ENCODE peak calls at places on chromosomes 11 and 22, in five cellular contexts. Z, R, W, N and L are unnamed samples.

GRCh38 chr11:15743244-15743629 is 613.1 kb downstream of the SOX6 start:
- DNase-seq in Z (no peak), R (no peak), W (no peak), N (no peak), L (no peak)

GRCh38 chr11:95700471-95700817 is 89.1 kb downstream of the FAM76B start:
- DNase-seq in Z (no peak), R (no peak), W (no peak), N (no peak), L (no peak)

GRCh38 chr11:126348806-126349582 is 6.5 kb upstream of the ST3GAL4 start:
- DNase-seq in Z (no peak), R (peak; percentile 57), W (no peak), N (no peak), L (no peak)

GRCh38 chr11:131109256-131109655 is 193.0 kb upstream of the SNX19 start:
- DNase-seq in Z (no peak), R (no peak), W (no peak), N (peak; percentile 25), L (no peak)

GRCh38 chr11:33412231-33412630 is 155.1 kb downstream of the HIPK3 start:
- DNase-seq in Z (no peak), R (no peak), W (no peak), N (no peak), L (no peak)

GRCh38 chr22:24423519-24424000 is 3.8 kb upstream of the ADORA2A start:
- DNase-seq in Z (peak; percentile 21), R (no peak), W (peak; percentile 55), N (no peak), L (no peak)

GRCh38 chr11:117097567-117098268 is 510 bp downstream of the SIK3 start:
- DNase-seq in Z (no peak), R (peak; percentile 89), W (peak; percentile 19), N (no peak), L (peak; percentile 18)

GRCh38 chr11:95229199-95230053 is 1.6 kb downstream of the SESN3 start:
- DNase-seq in Z (no peak), R (no peak), W (no peak), N (no peak), L (peak; percentile 29)

GRCh38 chr11:45355706-45356041 is 69.5 kb upstream of the SYT13 start:
- DNase-seq in Z (no peak), R (no peak), W (no peak), N (no peak), L (no peak)

GRCh38 chr11:14308897-14309387 is 50.0 kb downstream of the RRAS2 start:
- DNase-seq in Z (no peak), R (no peak), W (no peak), N (no peak), L (no peak)
- H3K4me3 ChIP-seq in Z (no peak overlapping the region), R (no peak overlapping the region), W (no peak overlapping the region), N (no peak overlapping the region), L (no peak overlapping the region)

GRCh38 chr11:130000552-130001176 is 2.0 kb downstream of the PRDM10 start:
- DNase-seq in Z (no peak), R (no peak), W (no peak), N (no peak), L (no peak)
- H3K4me3 ChIP-seq in Z (peak overlapping the region; percentile 63), R (no peak overlapping the region), W (peak overlapping the region; percentile 91), N (peak overlapping the region; percentile 67), L (peak overlapping the region; percentile 77)

GRCh38 chr22:29308148-29308790 is 1.8 kb downstream of the GAS2L1 start:
- DNase-seq in Z (no peak), R (peak; percentile 76), W (no peak), N (no peak), L (no peak)

GRCh38 chr22:29307658-29308147 is 1.3 kb downstream of the GAS2L1 start:
- DNase-seq in Z (no peak), R (no peak), W (no peak), N (no peak), L (no peak)

GRCh38 chr22:29305836-29306174 is 645 bp upstream of the GAS2L1 start:
- DNase-seq in Z (no peak), R (no peak), W (no peak), N (no peak), L (no peak)

GRCh38 chr22:29306830-29307657 is 594 bp downstream of the GAS2L1 start:
- DNase-seq in Z (peak; percentile 64), R (peak; percentile 93), W (no peak), N (no peak), L (peak; percentile 83)

GRCh38 chr22:29306175-29306829 is at the start of gene GAS2L1:
- DNase-seq in Z (peak; percentile 76), R (peak; percentile 94), W (no peak), N (no peak), L (peak; percentile 86)
- H3K4me3 ChIP-seq in Z (peak within 1 kb of the TSS; percentile 80), R (peak within 1 kb of the TSS; percentile 80), W (no peak within 1 kb of the TSS), N (peak within 1 kb of the TSS; percentile 86), L (peak within 1 kb of the TSS; percentile 63)

GRCh38 chr11:74682731-74683278 is 48.4 kb downstream of the CHRDL2 start:
- DNase-seq in Z (no peak), R (peak; percentile 56), W (no peak), N (no peak), L (no peak)
- H3K4me3 ChIP-seq in Z (no peak overlapping the region), R (no peak overlapping the region), W (no peak overlapping the region), N (no peak overlapping the region), L (no peak overlapping the region)

GRCh38 chr11:119369035-119369925 is 12.2 kb downstream of the USP2 start:
- DNase-seq in Z (no peak), R (peak; percentile 22), W (no peak), N (no peak), L (no peak)
- H3K4me3 ChIP-seq in Z (no peak overlapping the region), R (no peak overlapping the region), W (no peak overlapping the region), N (no peak overlapping the region), L (peak overlapping the region; percentile 20)

GRCh38 chr11:59418151-59418550 is 8.1 kb downstream of the OR5A2 start:
- DNase-seq in Z (no peak), R (no peak), W (no peak), N (no peak), L (no peak)

GRCh38 chr11:59413646-59414045 is 12.6 kb downstream of the OR5A2 start:
- DNase-seq in Z (no peak), R (no peak), W (no peak), N (no peak), L (no peak)

GRCh38 chr11:59416613-59417012 is 9.6 kb downstream of the OR5A2 start:
- DNase-seq in Z (no peak), R (no peak), W (no peak), N (no peak), L (no peak)

GRCh38 chr11:59417023-59417422 is 9.2 kb downstream of the OR5A2 start:
- DNase-seq in Z (no peak), R (no peak), W (no peak), N (no peak), L (peak; percentile 2)
- H3K4me3 ChIP-seq in Z (no peak overlapping the region), R (no peak overlapping the region), W (no peak overlapping the region), N (no peak overlapping the region), L (no peak overlapping the region)